ENCODE peak calls at places on chromosomes 6 and 20, in seven cellular contexts. One of them, this sample, is unnamed.

GRCh38 chr20:45316150-45317080 is 8.3 kb upstream of the MATN4 start:
- DNase-seq in hepatocyte: no peak
- DNase-seq in psoas muscle: peak; percentile 41
- DNase-seq in CD4-positive, alpha-beta T cell: no peak
- DNase-seq in spleen: no peak
- DNase-seq in right cardiac atrium: no peak
- DNase-seq in neural progenitor cell: no peak
- DNase-seq in this sample: no peak

GRCh38 chr6:7727150-7727950 is 1.5 kb downstream of the BMP6 start:
- DNase-seq in hepatocyte: peak; percentile 33
- DNase-seq in psoas muscle: no peak
- DNase-seq in CD4-positive, alpha-beta T cell: no peak
- DNase-seq in spleen: peak; percentile 77
- DNase-seq in right cardiac atrium: no peak
- DNase-seq in neural progenitor cell: peak; percentile 73
- DNase-seq in this sample: no peak

GRCh38 chr6:167917755-167918154 is 79.7 kb upstream of the KIF25 start:
- DNase-seq in hepatocyte: no peak
- DNase-seq in psoas muscle: no peak
- DNase-seq in CD4-positive, alpha-beta T cell: no peak
- DNase-seq in spleen: no peak
- DNase-seq in right cardiac atrium: no peak
- DNase-seq in neural progenitor cell: no peak
- DNase-seq in this sample: no peak

GRCh38 chr6:143742070-143742954 is 64.5 kb downstream of the PHACTR2 start:
- DNase-seq in hepatocyte: no peak
- DNase-seq in psoas muscle: peak; percentile 49
- DNase-seq in CD4-positive, alpha-beta T cell: no peak
- DNase-seq in spleen: no peak
- DNase-seq in right cardiac atrium: no peak
- DNase-seq in neural progenitor cell: no peak
- DNase-seq in this sample: no peak

GRCh38 chr6:13992417-13993055 is 67.8 kb downstream of the RNF182 start:
- DNase-seq in hepatocyte: no peak
- DNase-seq in psoas muscle: no peak
- DNase-seq in CD4-positive, alpha-beta T cell: no peak
- DNase-seq in spleen: no peak
- DNase-seq in right cardiac atrium: no peak
- DNase-seq in neural progenitor cell: no peak
- DNase-seq in this sample: no peak

GRCh38 chr20:21840991-21841390 is 135.5 kb downstream of the PAX1 start:
- DNase-seq in hepatocyte: no peak
- DNase-seq in psoas muscle: no peak
- DNase-seq in CD4-positive, alpha-beta T cell: no peak
- DNase-seq in spleen: no peak
- DNase-seq in right cardiac atrium: no peak
- DNase-seq in neural progenitor cell: no peak
- DNase-seq in this sample: no peak

GRCh38 chr6:163983601-163984445 is 569.3 kb downstream of the QKI start:
- DNase-seq in hepatocyte: no peak
- DNase-seq in psoas muscle: no peak
- DNase-seq in CD4-positive, alpha-beta T cell: no peak
- DNase-seq in spleen: no peak
- DNase-seq in right cardiac atrium: no peak
- DNase-seq in neural progenitor cell: peak; percentile 47
- DNase-seq in this sample: no peak

GRCh38 chr20:57395111-57395959 is 4.1 kb downstream of the RBM38 start:
- DNase-seq in hepatocyte: no peak
- DNase-seq in psoas muscle: peak; percentile 95
- DNase-seq in CD4-positive, alpha-beta T cell: no peak
- DNase-seq in spleen: peak; percentile 89
- DNase-seq in right cardiac atrium: peak; percentile 86
- DNase-seq in neural progenitor cell: peak; percentile 91
- DNase-seq in this sample: peak; percentile 68

GRCh38 chr20:19265646-19266374 is 53.4 kb downstream of the SLC24A3 start:
- DNase-seq in hepatocyte: no peak
- DNase-seq in psoas muscle: no peak
- DNase-seq in CD4-positive, alpha-beta T cell: no peak
- DNase-seq in spleen: no peak
- DNase-seq in right cardiac atrium: no peak
- DNase-seq in neural progenitor cell: no peak
- DNase-seq in this sample: no peak

GRCh38 chr20:53074811-53075314 is 102.7 kb downstream of the TSHZ2 start:
- DNase-seq in hepatocyte: no peak
- DNase-seq in psoas muscle: no peak
- DNase-seq in CD4-positive, alpha-beta T cell: no peak
- DNase-seq in spleen: no peak
- DNase-seq in right cardiac atrium: no peak
- DNase-seq in neural progenitor cell: no peak
- DNase-seq in this sample: no peak

GRCh38 chr6:148566664-148567350 is 180.0 kb upstream of the UST start:
- DNase-seq in hepatocyte: no peak
- DNase-seq in psoas muscle: no peak
- DNase-seq in CD4-positive, alpha-beta T cell: no peak
- DNase-seq in spleen: no peak
- DNase-seq in right cardiac atrium: no peak
- DNase-seq in neural progenitor cell: no peak
- DNase-seq in this sample: no peak

GRCh38 chr20:17972121-17972520 is 3.3 kb downstream of the MGME1 start:
- DNase-seq in hepatocyte: no peak
- DNase-seq in psoas muscle: no peak
- DNase-seq in CD4-positive, alpha-beta T cell: no peak
- DNase-seq in spleen: no peak
- DNase-seq in right cardiac atrium: no peak
- DNase-seq in neural progenitor cell: no peak
- DNase-seq in this sample: no peak

GRCh38 chr20:52518735-52519134 is 327.2 kb upstream of the ZFP64 start:
- DNase-seq in hepatocyte: no peak
- DNase-seq in psoas muscle: no peak
- DNase-seq in CD4-positive, alpha-beta T cell: no peak
- DNase-seq in spleen: no peak
- DNase-seq in right cardiac atrium: no peak
- DNase-seq in neural progenitor cell: no peak
- DNase-seq in this sample: no peak

GRCh38 chr20:38893485-38894090 is 32.6 kb upstream of the FAM83D start:
- DNase-seq in hepatocyte: peak; percentile 79
- DNase-seq in psoas muscle: peak; percentile 76
- DNase-seq in CD4-positive, alpha-beta T cell: peak; percentile 87
- DNase-seq in spleen: peak; percentile 95
- DNase-seq in right cardiac atrium: peak; percentile 49
- DNase-seq in neural progenitor cell: peak; percentile 76
- DNase-seq in this sample: peak; percentile 74

GRCh38 chr6:38549795-38550194 is 89.9 kb downstream of the BTBD9 start:
- DNase-seq in hepatocyte: no peak
- DNase-seq in psoas muscle: no peak
- DNase-seq in CD4-positive, alpha-beta T cell: no peak
- DNase-seq in spleen: no peak
- DNase-seq in right cardiac atrium: no peak
- DNase-seq in neural progenitor cell: no peak
- DNase-seq in this sample: no peak

GRCh38 chr20:54067606-54068174 is 2.7 kb downstream of the BCAS1 start:
- DNase-seq in hepatocyte: peak; percentile 92
- DNase-seq in psoas muscle: no peak
- DNase-seq in CD4-positive, alpha-beta T cell: no peak
- DNase-seq in spleen: no peak
- DNase-seq in right cardiac atrium: no peak
- DNase-seq in neural progenitor cell: no peak
- DNase-seq in this sample: no peak

GRCh38 chr6:37860226-37860839 is 40.8 kb downstream of the ZFAND3 start:
- DNase-seq in hepatocyte: peak; percentile 35
- DNase-seq in psoas muscle: no peak
- DNase-seq in CD4-positive, alpha-beta T cell: no peak
- DNase-seq in spleen: no peak
- DNase-seq in right cardiac atrium: no peak
- DNase-seq in neural progenitor cell: peak; percentile 42
- DNase-seq in this sample: no peak

GRCh38 chr6:122033564-122034181 is 365.8 kb upstream of the HSF2 start:
- DNase-seq in hepatocyte: peak; percentile 76
- DNase-seq in psoas muscle: no peak
- DNase-seq in CD4-positive, alpha-beta T cell: no peak
- DNase-seq in spleen: no peak
- DNase-seq in right cardiac atrium: no peak
- DNase-seq in neural progenitor cell: peak; percentile 82
- DNase-seq in this sample: no peak

GRCh38 chr6:148064406-148065134 is 278.1 kb upstream of the SASH1 start:
- DNase-seq in hepatocyte: peak; percentile 34
- DNase-seq in psoas muscle: no peak
- DNase-seq in CD4-positive, alpha-beta T cell: no peak
- DNase-seq in spleen: no peak
- DNase-seq in right cardiac atrium: peak; percentile 18
- DNase-seq in neural progenitor cell: no peak
- DNase-seq in this sample: no peak

GRCh38 chr6:45387236-45387635 is 9.5 kb upstream of the SUPT3H start:
- DNase-seq in hepatocyte: no peak
- DNase-seq in psoas muscle: no peak
- DNase-seq in CD4-positive, alpha-beta T cell: no peak
- DNase-seq in spleen: no peak
- DNase-seq in right cardiac atrium: no peak
- DNase-seq in neural progenitor cell: no peak
- DNase-seq in this sample: no peak

GRCh38 chr6:166725571-166725970 is 98.5 kb upstream of the RPS6KA2 start:
- DNase-seq in hepatocyte: no peak
- DNase-seq in psoas muscle: no peak
- DNase-seq in CD4-positive, alpha-beta T cell: no peak
- DNase-seq in spleen: no peak
- DNase-seq in right cardiac atrium: no peak
- DNase-seq in neural progenitor cell: no peak
- DNase-seq in this sample: no peak

GRCh38 chr6:27275025-27275956 is 27.8 kb downstream of the PRSS16 start:
- DNase-seq in hepatocyte: no peak
- DNase-seq in psoas muscle: no peak
- DNase-seq in CD4-positive, alpha-beta T cell: no peak
- DNase-seq in spleen: no peak
- DNase-seq in right cardiac atrium: no peak
- DNase-seq in neural progenitor cell: peak; percentile 55
- DNase-seq in this sample: no peak

GRCh38 chr6:122145246-122145645 is 254.2 kb upstream of the HSF2 start:
- DNase-seq in hepatocyte: no peak
- DNase-seq in psoas muscle: no peak
- DNase-seq in CD4-positive, alpha-beta T cell: no peak
- DNase-seq in spleen: no peak
- DNase-seq in right cardiac atrium: no peak
- DNase-seq in neural progenitor cell: no peak
- DNase-seq in this sample: no peak

GRCh38 chr6:21263531-21264287 is 329.8 kb upstream of the SOX4 start:
- DNase-seq in hepatocyte: peak; percentile 44
- DNase-seq in psoas muscle: no peak
- DNase-seq in CD4-positive, alpha-beta T cell: no peak
- DNase-seq in spleen: no peak
- DNase-seq in right cardiac atrium: no peak
- DNase-seq in neural progenitor cell: no peak
- DNase-seq in this sample: no peak

DNA sequence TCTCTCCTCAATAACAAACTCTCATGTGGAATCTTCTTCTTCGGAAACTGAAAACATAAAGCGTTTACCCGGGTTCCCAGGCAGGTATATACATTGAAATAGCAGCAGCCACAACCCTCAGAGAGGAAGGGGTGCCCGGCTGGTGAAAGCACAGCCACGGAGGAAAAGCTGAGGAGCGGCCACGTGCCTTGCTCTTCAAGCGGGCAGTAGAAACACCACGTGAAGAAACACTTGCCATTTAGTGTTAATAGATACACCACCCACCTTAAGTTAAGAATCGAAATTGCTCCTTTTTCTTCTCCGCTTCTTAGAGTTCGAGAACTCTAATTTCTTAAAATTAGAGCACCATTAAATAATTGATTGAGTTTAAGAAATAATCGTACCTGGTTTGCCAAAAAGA is 305 bp downstream of the THBS2 start:
- DNase-seq in hepatocyte: no peak
- DNase-seq in psoas muscle: no peak
- DNase-seq in CD4-positive, alpha-beta T cell: no peak
- DNase-seq in spleen: no peak
- DNase-seq in right cardiac atrium: no peak
- DNase-seq in neural progenitor cell: no peak
- DNase-seq in this sample: peak; percentile 36
- H3K27ac ChIP-seq in hepatocyte: no peak overlapping the region
- H3K27ac ChIP-seq in psoas muscle: no peak overlapping the region
- H3K27ac ChIP-seq in CD4-positive, alpha-beta T cell: no peak overlapping the region
- H3K27ac ChIP-seq in spleen: no peak overlapping the region
- H3K27ac ChIP-seq in right cardiac atrium: peak overlapping the region; percentile 10
- H3K27ac ChIP-seq in neural progenitor cell: no peak overlapping the region
- H3K27ac ChIP-seq in this sample: peak overlapping the region; percentile 83

DNA sequence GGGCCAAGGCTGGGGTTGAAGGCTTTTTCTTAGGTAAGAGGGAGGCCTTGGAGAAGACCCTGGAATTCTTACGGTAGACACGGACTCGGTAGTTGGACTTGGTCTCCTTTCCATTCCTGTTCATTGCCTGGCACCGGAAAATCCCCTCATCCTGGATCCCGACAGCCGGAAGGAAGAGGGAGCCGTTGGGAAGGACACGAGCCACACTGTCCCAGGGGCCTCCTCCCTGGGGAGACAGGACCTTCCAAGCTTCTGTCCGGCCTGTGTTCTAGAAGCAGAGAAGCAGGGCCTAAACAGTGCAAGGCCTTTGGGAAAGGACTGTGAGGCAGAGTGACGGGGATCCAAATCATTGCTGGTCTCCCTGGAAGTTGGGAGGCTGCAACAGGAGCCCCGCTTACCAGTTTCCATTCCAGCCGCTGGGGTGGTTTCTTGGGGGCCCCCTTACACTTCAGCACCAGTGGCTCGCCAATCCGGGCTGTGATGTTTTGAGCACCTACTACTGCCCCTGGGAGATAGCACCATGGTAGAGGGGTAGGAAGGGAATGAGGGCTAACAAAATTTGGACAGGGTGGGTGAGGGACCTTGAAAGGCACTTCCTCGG is 470 bp downstream of the AGER start:
- DNase-seq in hepatocyte: no peak
- DNase-seq in psoas muscle: no peak
- DNase-seq in CD4-positive, alpha-beta T cell: no peak
- DNase-seq in spleen: peak; percentile 66
- DNase-seq in right cardiac atrium: no peak
- DNase-seq in neural progenitor cell: no peak
- DNase-seq in this sample: no peak
- H3K27ac ChIP-seq in hepatocyte: no peak overlapping the region
- H3K27ac ChIP-seq in psoas muscle: peak overlapping the region; percentile 55
- H3K27ac ChIP-seq in CD4-positive, alpha-beta T cell: peak overlapping the region; percentile 2
- H3K27ac ChIP-seq in spleen: peak overlapping the region; percentile 100
- H3K27ac ChIP-seq in right cardiac atrium: peak overlapping the region; percentile 48
- H3K27ac ChIP-seq in neural progenitor cell: peak overlapping the region; percentile 20
- H3K27ac ChIP-seq in this sample: peak overlapping the region; percentile 83

DNA sequence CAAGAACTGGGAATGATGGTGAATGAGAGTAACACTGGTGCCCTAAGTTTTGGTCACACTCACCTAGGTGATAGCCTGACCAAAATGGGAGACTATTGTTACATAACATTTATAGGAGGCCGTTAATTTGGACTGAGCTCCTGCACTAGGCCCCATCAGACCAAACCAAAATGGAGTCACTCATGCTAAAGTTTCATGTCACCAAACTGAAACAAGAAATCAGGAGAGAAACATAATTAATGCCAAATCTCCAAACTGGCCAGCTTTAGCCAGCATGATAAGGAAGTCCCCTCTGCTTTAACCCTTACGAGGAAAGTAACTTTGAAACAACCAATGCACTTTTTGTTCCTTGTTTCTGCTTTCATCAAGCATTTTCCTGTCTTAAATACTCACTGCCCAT is 110.9 kb upstream of the SLC22A16 start:
- DNase-seq in hepatocyte: no peak
- DNase-seq in psoas muscle: no peak
- DNase-seq in CD4-positive, alpha-beta T cell: no peak
- DNase-seq in spleen: no peak
- DNase-seq in right cardiac atrium: no peak
- DNase-seq in neural progenitor cell: no peak
- DNase-seq in this sample: no peak
- H3K27ac ChIP-seq in hepatocyte: no peak overlapping the region
- H3K27ac ChIP-seq in psoas muscle: no peak overlapping the region
- H3K27ac ChIP-seq in CD4-positive, alpha-beta T cell: no peak overlapping the region
- H3K27ac ChIP-seq in spleen: no peak overlapping the region
- H3K27ac ChIP-seq in right cardiac atrium: no peak overlapping the region
- H3K27ac ChIP-seq in neural progenitor cell: no peak overlapping the region
- H3K27ac ChIP-seq in this sample: no peak overlapping the region

GRCh38 chr6:155085582-155086253 is 90.6 kb downstream of the TIAM2 start:
- DNase-seq in hepatocyte: peak; percentile 86
- DNase-seq in psoas muscle: no peak
- DNase-seq in CD4-positive, alpha-beta T cell: no peak
- DNase-seq in spleen: no peak
- DNase-seq in right cardiac atrium: no peak
- DNase-seq in neural progenitor cell: no peak
- DNase-seq in this sample: no peak
- H3K27ac ChIP-seq in hepatocyte: peak overlapping the region; percentile 89
- H3K27ac ChIP-seq in psoas muscle: no peak overlapping the region
- H3K27ac ChIP-seq in CD4-positive, alpha-beta T cell: no peak overlapping the region
- H3K27ac ChIP-seq in spleen: no peak overlapping the region
- H3K27ac ChIP-seq in right cardiac atrium: no peak overlapping the region
- H3K27ac ChIP-seq in neural progenitor cell: no peak overlapping the region
- H3K27ac ChIP-seq in this sample: no peak overlapping the region